ENCODE peak calls at places on chromosome 3, in five cellular contexts. Z is body of pancreas, K is H4, N is dermis blood vessel endothelial cell, X is nephron progenitor cell. J is an unnamed sample.

GRCh38 chr3:57864853-57865252 is 108.7 kb downstream of the SLMAP start:
- DNase-seq in Z (no peak), X (no peak), N (peak; percentile 60), K (no peak), J (peak; percentile 1)

GRCh38 chr3:178392553-178392952 is 143.7 kb upstream of the KCNMB2 start:
- DNase-seq in K (peak; percentile 22), X (no peak), Z (no peak), N (peak; percentile 55), J (no peak)

GRCh38 chr3:110593749-110594148 is 477.9 kb upstream of the NECTIN3 start:
- DNase-seq in Z (no peak), N (no peak), K (no peak), X (no peak), J (no peak)

GRCh38 chr3:27726240-27726639 is 4.1 kb upstream of the EOMES start:
- DNase-seq in X (no peak), K (no peak), Z (no peak), N (no peak), J (no peak)

GRCh38 chr3:150710097-150710496 is 6.4 kb upstream of the ERICH6 start:
- DNase-seq in K (no peak), N (no peak), X (no peak), Z (no peak), J (no peak)

GRCh38 chr3:98012974-98013373 is 22.1 kb downstream of the GABRR3 start:
- DNase-seq in X (no peak), Z (no peak), K (peak; percentile 27), N (no peak), J (no peak)

GRCh38 chr3:66489577-66489976 is 11.2 kb downstream of the LRIG1 start:
- DNase-seq in X (no peak), N (no peak), Z (no peak), K (no peak), J (no peak)

GRCh38 chr3:21750831-21751391 is at the start of gene ZNF385D:
- DNase-seq in Z (peak; percentile 3), N (peak; percentile 14), X (peak; percentile 84), K (no peak), J (peak; percentile 83)

GRCh38 chr3:123636431-123636841 is 51.6 kb upstream of the HACD2 start:
- DNase-seq in X (peak; percentile 79), Z (peak; percentile 93), K (no peak), N (no peak), J (peak; percentile 93)

GRCh38 chr3:42510325-42510724 is 7.9 kb downstream of the VIPR1 start:
- DNase-seq in K (no peak), N (no peak), X (no peak), Z (no peak), J (no peak)

GRCh38 chr3:60178931-60179653 is 1072.2 kb downstream of the FHIT start:
- DNase-seq in X (no peak), N (no peak), K (no peak), Z (no peak), J (no peak)

GRCh38 chr3:195859061-195859845 is 47.5 kb upstream of the MUC4 start:
- DNase-seq in Z (peak; percentile 69), K (peak; percentile 45), X (peak; percentile 88), N (peak; percentile 80), J (peak; percentile 96)